ENCODE peak calls at places on chromosomes 2 and 18, in eight cellular contexts. J is tibial artery, B is HCT116, N is lower lobe of right lung, P is heart right ventricle, M is IMR-90, U is colonic mucosa, G is A549. V is an unnamed sample.

GRCh38 chr18:54222922-54223567 is 1.4 kb downstream of the MBD2 start:
- DNase-seq in B (peak; percentile 12), J (no peak), P (no peak), U (peak; percentile 23), N (no peak), G (peak; percentile 11), M (no peak), V (no peak)

GRCh38 chr2:12081481-12082210 is 335.2 kb downstream of the LPIN1 start:
- DNase-seq in N (no peak), M (no peak), J (no peak), B (no peak), P (no peak), G (no peak), U (no peak), V (no peak)

GRCh38 chr2:201363857-201364560 is 6.9 kb upstream of the FLACC1 start:
- DNase-seq in U (no peak), P (no peak), N (no peak), M (peak; percentile 71), G (peak; percentile 56), J (no peak), B (peak; percentile 24), V (no peak)

GRCh38 chr2:232525796-232526195 is at the start of gene CHRND:
- DNase-seq in U (no peak), G (no peak), B (no peak), N (no peak), P (peak; percentile 50), J (no peak), M (no peak), V (no peak)

GRCh38 chr2:19361325-19361990 is 3.0 kb upstream of the OSR1 start:
- DNase-seq in P (peak; percentile 54), M (no peak), J (no peak), N (no peak), G (no peak), B (no peak), U (no peak), V (no peak)

GRCh38 chr2:226720948-226721347 is 78.7 kb downstream of the IRS1 start:
- DNase-seq in U (no peak), G (no peak), P (no peak), B (no peak), M (no peak), N (no peak), J (no peak), V (no peak)

GRCh38 chr2:183164111-183165015 is 40.1 kb downstream of the NUP35 start:
- DNase-seq in M (no peak), G (no peak), J (no peak), B (no peak), P (no peak), N (no peak), U (no peak), V (no peak)

GRCh38 chr2:216553093-216553478 is 54.4 kb downstream of the RPL37A start:
- DNase-seq in P (no peak), U (no peak), J (no peak), M (peak; percentile 78), G (no peak), N (no peak), B (no peak), V (no peak)

GRCh38 chr2:235011607-235011928 is 59.8 kb downstream of the SH3BP4 start:
- DNase-seq in U (no peak), J (no peak), N (no peak), G (no peak), P (no peak), M (no peak), B (no peak), V (no peak)

GRCh38 chr18:36095936-36096519 is 28.7 kb upstream of the RPRD1A start:
- DNase-seq in B (peak; percentile 71), M (peak; percentile 85), P (no peak), G (peak; percentile 69), J (no peak), N (no peak), U (no peak), V (no peak)

GRCh38 chr2:173711816-173712215 is 253.4 kb downstream of the SP3 start:
- DNase-seq in G (no peak), U (no peak), B (no peak), P (no peak), M (no peak), J (no peak), N (no peak), V (no peak)

GRCh38 chr2:215692387-215693079 is 256.7 kb upstream of the FN1 start:
- DNase-seq in N (no peak), J (no peak), G (no peak), B (no peak), P (no peak), M (peak; percentile 90), U (no peak), V (no peak)

GRCh38 chr2:95208101-95208500 is 780 bp downstream of the ZNF892 start:
- DNase-seq in B (no peak), M (peak; percentile 13), P (no peak), J (no peak), G (no peak), U (no peak), N (no peak), V (no peak)

GRCh38 chr2:101435011-101435862 is 39.7 kb downstream of the RFX8 start:
- DNase-seq in P (peak; percentile 31), U (no peak), G (no peak), B (no peak), J (no peak), N (no peak), M (peak; percentile 41), V (no peak)

GRCh38 chr18:48851563-48851962 is 99.2 kb downstream of the SMAD7 start:
- DNase-seq in P (peak; percentile 69), J (peak; percentile 85), M (no peak), G (no peak), U (no peak), N (peak; percentile 71), B (no peak), V (no peak)

GRCh38 chr2:190280565-190281330 is 38.9 kb downstream of the HIBCH start:
- DNase-seq in U (no peak), G (no peak), M (no peak), P (no peak), B (no peak), J (no peak), N (peak; percentile 46), V (no peak)

GRCh38 chr2:119753041-119753929 is 6.4 kb upstream of the PTPN4 start:
- DNase-seq in G (peak; percentile 64), N (no peak), J (no peak), M (peak; percentile 56), B (peak; percentile 41), P (no peak), U (peak; percentile 27), V (no peak)

GRCh38 chr18:59148192-59148591 is 8.5 kb downstream of the SEC11C start:
- DNase-seq in P (no peak), G (no peak), N (no peak), J (no peak), M (no peak), B (no peak), U (no peak), V (no peak)

GRCh38 chr2:60297296-60298010 is 256.0 kb downstream of the BCL11A start:
- DNase-seq in B (peak; percentile 32), M (no peak), G (no peak), N (no peak), U (peak; percentile 78), P (peak; percentile 14), J (no peak), V (no peak)

GRCh38 chr2:42359304-42359749 is 1.7 kb downstream of the COX7A2L start:
- DNase-seq in J (no peak), P (no peak), U (no peak), M (peak; percentile 17), G (no peak), B (no peak), N (no peak), V (no peak)

DNA sequence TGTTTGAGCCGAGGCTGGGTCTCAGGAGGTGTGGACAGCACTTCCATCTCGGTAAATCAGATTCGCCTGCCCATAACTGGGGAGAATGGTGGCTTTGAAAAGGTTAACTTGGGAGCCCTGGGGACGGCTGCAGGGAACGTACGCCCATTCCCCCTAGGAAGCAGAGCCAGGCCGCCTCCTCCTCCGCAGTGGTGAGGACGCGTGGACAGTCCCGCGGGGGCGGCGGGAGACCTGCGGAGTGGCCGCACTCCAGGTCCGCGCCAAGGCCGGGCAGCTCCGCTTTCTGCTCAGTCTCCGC is 845 bp upstream of the MYCN start:
- DNase-seq in J (peak; percentile 67), N (peak; percentile 70), U (no peak), M (no peak), P (peak; percentile 74), G (no peak), B (peak; percentile 40), V (no peak)
- H3K4me3 ChIP-seq in J (peak overlapping the region; percentile 52), N (peak overlapping the region; percentile 57), U (peak overlapping the region; percentile 51), M (no peak overlapping the region), P (peak overlapping the region; percentile 70), G (peak overlapping the region; percentile 37), B (peak overlapping the region; percentile 42), V (peak overlapping the region; percentile 75)

GRCh38 chr2:225649274-225649673 is 249.8 kb downstream of the NYAP2 start:
- DNase-seq in P (no peak), G (no peak), U (no peak), B (no peak), N (no peak), M (no peak), J (no peak), V (no peak)
- TF ChIP-seq CTCF in P (no peak), G (no peak), U (no peak), B (no peak), N (no peak), M (no peak), J (no peak), V (no peak)

DNA sequence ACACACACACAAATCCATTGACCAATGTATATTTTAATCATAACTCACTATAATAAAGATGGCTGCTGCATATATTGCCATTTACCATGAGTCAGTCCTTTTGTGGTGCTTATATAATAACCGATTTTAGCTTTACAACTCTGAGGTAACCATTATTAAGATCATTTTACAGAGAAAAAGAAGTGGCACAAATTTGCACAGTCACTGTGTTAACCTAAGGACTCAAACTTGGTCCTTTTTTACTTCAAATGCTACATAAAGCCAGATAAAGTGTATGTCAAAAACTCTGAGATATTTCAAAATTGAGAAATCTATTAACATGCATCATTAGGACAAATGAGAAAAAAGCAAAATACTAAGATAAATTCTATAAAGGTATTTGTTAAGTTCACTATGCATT is 923.7 kb downstream of the NRXN1 start:
- DNase-seq in U (no peak), B (no peak), G (no peak), N (no peak), J (no peak), M (no peak), P (no peak), V (no peak)
- H3K27ac ChIP-seq in U (no peak overlapping the region), B (no peak overlapping the region), G (no peak overlapping the region), N (no peak overlapping the region), J (no peak overlapping the region), M (no peak overlapping the region), P (no peak overlapping the region), V (no peak overlapping the region)

DNA sequence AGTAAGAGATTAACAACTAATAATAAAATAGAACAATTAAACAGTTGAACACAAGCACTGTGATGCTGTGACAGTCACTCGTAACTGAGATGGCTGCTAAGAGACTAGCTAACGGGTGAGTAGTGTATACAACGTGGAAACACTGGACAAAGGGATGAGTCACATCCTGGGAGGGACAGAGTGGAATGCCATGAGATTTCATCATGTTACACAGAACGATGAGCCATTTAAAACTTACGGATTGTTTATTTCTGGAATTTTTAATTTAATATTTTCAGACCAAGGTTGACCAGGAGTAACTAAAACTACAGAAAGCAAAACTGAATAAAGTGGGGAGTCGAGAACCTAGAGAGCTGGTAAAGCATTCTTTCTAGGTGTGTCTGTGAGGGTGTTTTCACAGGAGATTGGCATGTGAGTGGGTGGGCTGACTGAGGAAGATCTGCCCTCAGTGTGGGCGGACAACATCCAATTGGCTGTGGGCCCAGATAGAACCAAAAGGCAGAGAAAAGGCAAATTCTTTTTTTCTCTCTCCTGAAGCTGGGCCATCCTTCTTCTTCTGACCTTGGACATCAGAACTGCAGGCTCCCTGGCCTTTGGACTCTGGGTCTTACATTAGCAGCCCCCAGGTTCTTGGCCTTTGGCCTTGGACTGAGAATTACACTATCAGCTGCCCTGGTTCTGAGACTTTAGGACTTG is 14.6 kb downstream of the TMSB10 start:
- DNase-seq in M (peak; percentile 99), U (no peak), P (no peak), G (peak; percentile 98), N (no peak), J (no peak), B (peak; percentile 94), V (no peak)
- H3K4me3 ChIP-seq in M (peak overlapping the region; percentile 18), U (no peak overlapping the region), P (no peak overlapping the region), G (peak overlapping the region; percentile 1), N (peak overlapping the region; percentile 7), J (no peak overlapping the region), B (peak overlapping the region; percentile 41), V (peak overlapping the region; percentile 21)